ENCODE peak calls at places on chromosomes 13 and 19, in ten cellular contexts. C is caudate nucleus, Z is brain microvascular endothelial cell, N is GM12892, E is Caki2, U is NCI-H446 treated with DMSO at 0.1 percent for 48 hours, G is NCI-H1105 treated with DMSO at 0.1 percent for 48 hours, T is WTC11, H is astrocyte of the cerebellum, B is stromal cell of bone marrow. Q is an unnamed sample.

GRCh38 chr19:28601723-28602440 is 611.1 kb downstream of the UQCRFS1 start:
- DNase-seq in C (no peak), Z (no peak), N (no peak), E (no peak), U (no peak), G (no peak), T (no peak), H (no peak), B (no peak), Q (no peak)

GRCh38 chr19:19342086-19343015 is 21.7 kb downstream of the MAU2 start:
- DNase-seq in C (peak), Z (peak), N (peak), E (peak), U (no peak), G (peak), T (peak), H (peak), B (no peak), Q (peak)

GRCh38 chr13:109346060-109346459 is 440.3 kb downstream of the IRS2 start:
- DNase-seq in C (no peak), Z (no peak), N (no peak), E (no peak), U (no peak), G (no peak), T (no peak), H (no peak), B (no peak), Q (peak)

GRCh38 chr19:33384983-33385382 is 11.5 kb downstream of the CEBPG start:
- DNase-seq in C (no peak), Z (no peak), N (no peak), E (no peak), U (no peak), G (no peak), T (no peak), H (no peak), B (no peak), Q (no peak)

GRCh38 chr13:113979791-113980471 is 6.1 kb upstream of the C13orf46 start:
- DNase-seq in C (no peak), Z (no peak), N (no peak), E (no peak), U (no peak), G (no peak), T (no peak), H (no peak), B (no peak), Q (no peak)

GRCh38 chr13:100473493-100474044 is 115.0 kb downstream of the GGACT start:
- DNase-seq in C (no peak), Z (no peak), N (no peak), E (no peak), U (no peak), G (no peak), T (no peak), H (no peak), B (no peak), Q (no peak)

GRCh38 chr13:50915562-50915961 is 6.0 kb downstream of the RNASEH2B start:
- DNase-seq in C (no peak), Z (no peak), N (no peak), E (no peak), U (no peak), G (no peak), T (peak), H (no peak), B (no peak), Q (no peak)

GRCh38 chr19:52991484-52991883 is 22.2 kb upstream of the ERVV-1 start:
- DNase-seq in C (no peak), Z (peak), N (no peak), E (peak), U (no peak), G (no peak), T (no peak), H (no peak), B (peak), Q (no peak)

GRCh38 chr19:4583961-4584669 is 24.6 kb upstream of the SEMA6B start:
- DNase-seq in C (peak), Z (no peak), N (no peak), E (peak), U (no peak), G (no peak), T (peak), H (no peak), B (no peak), Q (peak)

GRCh38 chr13:53121131-53121773 is 92.6 kb downstream of the OLFM4 start:
- DNase-seq in C (no peak), Z (no peak), N (no peak), E (no peak), U (no peak), G (no peak), T (no peak), H (no peak), B (no peak), Q (no peak)

GRCh38 chr19:28960586-28960985 is 252.4 kb downstream of the UQCRFS1 start:
- DNase-seq in C (no peak), Z (no peak), N (no peak), E (no peak), U (no peak), G (no peak), T (no peak), H (no peak), B (no peak), Q (no peak)

GRCh38 chr19:12796146-12797071 is 5.1 kb downstream of the JUNB start:
- DNase-seq in C (peak), Z (peak), N (no peak), E (peak), U (peak), G (peak), T (peak), H (peak), B (peak), Q (peak)

GRCh38 chr19:3838661-3839060 is 30.2 kb downstream of the ZFR2 start:
- DNase-seq in C (no peak), Z (no peak), N (no peak), E (no peak), U (no peak), G (no peak), T (no peak), H (no peak), B (no peak), Q (no peak)

GRCh38 chr19:10976200-10976892 is 15.5 kb downstream of the SMARCA4 start:
- DNase-seq in C (no peak), Z (no peak), N (no peak), E (no peak), U (no peak), G (no peak), T (no peak), H (no peak), B (no peak), Q (no peak)

GRCh38 chr19:4547303-4548237 is 7.7 kb upstream of the LRG1 start:
- DNase-seq in C (no peak), Z (no peak), N (no peak), E (no peak), U (no peak), G (peak), T (peak), H (no peak), B (no peak), Q (peak)

GRCh38 chr13:86051134-86052103 is 252.2 kb upstream of the SLITRK6 start:
- DNase-seq in C (no peak), Z (no peak), N (no peak), E (peak), U (no peak), G (no peak), T (no peak), H (peak), B (no peak), Q (no peak)

GRCh38 chr19:55206664-55207500 is 2.4 kb downstream of the PTPRH start:
- DNase-seq in C (peak), Z (peak), N (no peak), E (peak), U (peak), G (no peak), T (peak), H (peak), B (peak), Q (peak)

GRCh38 chr19:20423381-20424207 is 142.0 kb downstream of the ZNF737 start:
- DNase-seq in C (peak), Z (peak), N (no peak), E (peak), U (no peak), G (no peak), T (peak), H (no peak), B (peak), Q (no peak)

GRCh38 chr13:28805193-28805819 is 14.8 kb upstream of the MTUS2 start:
- DNase-seq in C (no peak), Z (no peak), N (no peak), E (no peak), U (no peak), G (no peak), T (peak), H (no peak), B (no peak), Q (peak)

GRCh38 chr13:30429721-30430694 is 7.7 kb downstream of the UBE2L5 start:
- DNase-seq in C (no peak), Z (peak), N (no peak), E (peak), U (no peak), G (no peak), T (no peak), H (peak), B (peak), Q (no peak)

GRCh38 chr13:28339419-28339818 is 155.5 kb downstream of the FLT1 start:
- DNase-seq in C (no peak), Z (peak), N (no peak), E (no peak), U (no peak), G (no peak), T (no peak), H (no peak), B (no peak), Q (no peak)

GRCh38 chr13:34256236-34256635 is 438.3 kb downstream of the RFC3 start:
- DNase-seq in C (peak), Z (no peak), N (no peak), E (no peak), U (no peak), G (no peak), T (no peak), H (no peak), B (no peak), Q (no peak)

GRCh38 chr19:41023193-41023592 is 32.1 kb downstream of the CYP2B6 start:
- DNase-seq in C (no peak), Z (no peak), N (no peak), E (no peak), U (no peak), G (no peak), T (no peak), H (no peak), B (no peak), Q (no peak)

GRCh38 chr19:8922591-8922990 is 87.6 kb downstream of the MUC16 start:
- DNase-seq in C (no peak), Z (no peak), N (no peak), E (no peak), U (no peak), G (no peak), T (no peak), H (no peak), B (no peak), Q (peak)

GRCh38 chr19:37981785-37982475 is 74.9 kb downstream of the SIPA1L3 start:
- DNase-seq in C (no peak), Z (no peak), N (no peak), E (no peak), U (no peak), G (no peak), T (no peak), H (no peak), B (no peak), Q (no peak)

GRCh38 chr19:44753932-44754742 is 5.6 kb downstream of the BCL3 start:
- DNase-seq in C (peak), Z (peak), N (peak), E (no peak), U (no peak), G (no peak), T (peak), H (no peak), B (peak), Q (peak)

GRCh38 chr13:109877809-109878208 is 91.4 kb upstream of the IRS2 start:
- DNase-seq in C (no peak), Z (no peak), N (no peak), E (no peak), U (no peak), G (no peak), T (no peak), H (no peak), B (no peak), Q (no peak)

GRCh38 chr13:80235559-80236296 is 105.2 kb downstream of the SPRY2 start:
- DNase-seq in C (peak), Z (peak), N (no peak), E (no peak), U (no peak), G (peak), T (no peak), H (no peak), B (no peak), Q (no peak)

GRCh38 chr13:49516467-49516866 is 20.7 kb downstream of the PHF11 start:
- DNase-seq in C (no peak), Z (no peak), N (no peak), E (no peak), U (no peak), G (no peak), T (no peak), H (no peak), B (no peak), Q (no peak)

GRCh38 chr13:43936630-43937029 is 56.9 kb downstream of the LACC1 start:
- DNase-seq in C (no peak), Z (no peak), N (no peak), E (no peak), U (no peak), G (peak), T (no peak), H (no peak), B (no peak), Q (no peak)

GRCh38 chr19:4660181-4660791 is 9.9 kb downstream of the MYDGF start:
- DNase-seq in C (no peak), Z (no peak), N (no peak), E (peak), U (no peak), G (no peak), T (peak), H (no peak), B (no peak), Q (peak)

GRCh38 chr13:109698779-109699178 is 87.6 kb downstream of the IRS2 start:
- DNase-seq in C (no peak), Z (no peak), N (no peak), E (no peak), U (no peak), G (no peak), T (no peak), H (peak), B (peak), Q (no peak)

GRCh38 chr19:43906774-43907173 is 28.3 kb downstream of the ZNF45 start:
- DNase-seq in C (no peak), Z (no peak), N (no peak), E (no peak), U (no peak), G (no peak), T (no peak), H (no peak), B (no peak), Q (no peak)

GRCh38 chr19:4057913-4058695 is 8.6 kb downstream of the ZBTB7A start:
- DNase-seq in C (no peak), Z (peak), N (no peak), E (peak), U (no peak), G (no peak), T (no peak), H (no peak), B (peak), Q (no peak)

GRCh38 chr19:28014821-28015405 is 1198.0 kb downstream of the UQCRFS1 start:
- DNase-seq in C (no peak), Z (no peak), N (no peak), E (no peak), U (no peak), G (no peak), T (no peak), H (no peak), B (no peak), Q (no peak)

GRCh38 chr19:23787106-23787505 is 28.4 kb upstream of the ZNF681 start:
- DNase-seq in C (no peak), Z (peak), N (no peak), E (no peak), U (no peak), G (no peak), T (no peak), H (no peak), B (no peak), Q (no peak)

GRCh38 chr13:112903606-112904195 is 65.3 kb upstream of the MCF2L start:
- DNase-seq in C (no peak), Z (no peak), N (no peak), E (no peak), U (no peak), G (peak), T (no peak), H (no peak), B (no peak), Q (no peak)

Q was measured in BE2C.